ENCODE peak calls at places on chromosomes 1 and 21, in nine cellular contexts. I is ovary, X is tibial nerve, F is A549, V is K562, A is transverse colon, Z is sigmoid colon, D is suprapubic skin, G is SK-N-SH. C is an unnamed sample.

GRCh38 chr1:26961826-26962225 is 1.6 kb upstream of the KDF1 start:
- DNase-seq in I (no peak), X (no peak), F (peak; percentile 32), V (no peak), A (no peak), Z (no peak), D (no peak), G (no peak), C (no peak)

GRCh38 chr1:38028105-38028591 is 15.6 kb downstream of the UTP11 start:
- DNase-seq in I (no peak), X (no peak), F (no peak), V (no peak), A (no peak), Z (no peak), D (no peak), G (no peak), C (no peak)

GRCh38 chr1:9371951-9372350 is 79.3 kb downstream of the SPSB1 start:
- DNase-seq in I (no peak), X (no peak), F (no peak), V (no peak), A (peak; percentile 26), Z (no peak), D (no peak), G (no peak), C (no peak)

GRCh38 chr1:168488153-168488552 is 55.6 kb downstream of the XCL2 start:
- DNase-seq in I (peak; percentile 43), X (peak; percentile 79), F (no peak), V (no peak), A (no peak), Z (peak; percentile 86), D (peak; percentile 82), G (no peak), C (no peak)

GRCh38 chr1:155321577-155322497 is 1.1 kb downstream of the RUSC1 start:
- DNase-seq in I (peak; percentile 62), X (no peak), F (no peak), V (no peak), A (no peak), Z (peak; percentile 77), D (no peak), G (peak; percentile 22), C (no peak)

GRCh38 chr1:157695417-157695816 is 5.2 kb downstream of the FCRL3 start:
- DNase-seq in I (no peak), X (no peak), F (no peak), V (no peak), A (no peak), Z (no peak), D (no peak), G (no peak), C (no peak)

GRCh38 chr1:71089536-71090270 is 8.9 kb upstream of the ZRANB2 start:
- DNase-seq in I (no peak), X (no peak), F (no peak), V (no peak), A (no peak), Z (no peak), D (no peak), G (no peak), C (no peak)

GRCh38 chr1:13549521-13549920 is 34.1 kb upstream of the PDPN start:
- DNase-seq in I (no peak), X (no peak), F (no peak), V (no peak), A (no peak), Z (no peak), D (no peak), G (no peak), C (no peak)

GRCh38 chr1:28517649-28517999 is 11.8 kb downstream of the RCC1 start:
- DNase-seq in I (no peak), X (no peak), F (no peak), V (peak; percentile 52), A (no peak), Z (no peak), D (no peak), G (peak; percentile 43), C (no peak)

GRCh38 chr1:109089242-109090015 is 1.1 kb upstream of the TMEM167B start:
- DNase-seq in I (peak; percentile 49), X (no peak), F (peak; percentile 70), V (peak; percentile 95), A (peak; percentile 85), Z (peak; percentile 78), D (no peak), G (peak; percentile 55), C (no peak)

GRCh38 chr1:201709564-201710295 is 119.2 kb upstream of the IPO9 start:
- DNase-seq in I (peak; percentile 82), X (peak; percentile 74), F (peak; percentile 82), V (peak; percentile 79), A (peak; percentile 77), Z (peak; percentile 90), D (peak; percentile 88), G (peak; percentile 87), C (peak; percentile 61)

GRCh38 chr21:41168391-41169257 is 664 bp downstream of the BACE2 start:
- DNase-seq in I (peak; percentile 59), X (peak; percentile 60), F (peak; percentile 7), V (no peak), A (peak; percentile 63), Z (peak; percentile 90), D (no peak), G (peak; percentile 27), C (peak; percentile 87)

GRCh38 chr1:245583081-245583480 is 428.3 kb downstream of the KIF26B start:
- DNase-seq in I (no peak), X (no peak), F (no peak), V (no peak), A (no peak), Z (no peak), D (no peak), G (no peak), C (no peak)

GRCh38 chr1:231383159-231383855 is 38.8 kb downstream of the EGLN1 start:
- DNase-seq in I (no peak), X (no peak), F (no peak), V (no peak), A (no peak), Z (no peak), D (no peak), G (no peak), C (no peak)

GRCh38 chr1:204447220-204447619 is 35.6 kb upstream of the PPP1R15B start:
- DNase-seq in I (no peak), X (no peak), F (no peak), V (no peak), A (no peak), Z (no peak), D (no peak), G (no peak), C (no peak)

GRCh38 chr1:118322369-118322768 is 137.3 kb upstream of the SPAG17 start:
- DNase-seq in I (no peak), X (no peak), F (no peak), V (no peak), A (no peak), Z (no peak), D (no peak), G (no peak), C (no peak)

GRCh38 chr1:35502242-35502641 is 55.0 kb downstream of the KIAA0319L start:
- DNase-seq in I (no peak), X (no peak), F (no peak), V (no peak), A (no peak), Z (no peak), D (no peak), G (no peak), C (no peak)

GRCh38 chr1:63643926-63644325 is 50.7 kb downstream of the PGM1 start:
- DNase-seq in I (no peak), X (no peak), F (no peak), V (no peak), A (no peak), Z (no peak), D (no peak), G (no peak), C (no peak)

GRCh38 chr1:79161077-79161476 is 154.5 kb upstream of the ADGRL4 start:
- DNase-seq in I (no peak), X (no peak), F (no peak), V (no peak), A (no peak), Z (no peak), D (no peak), G (no peak), C (no peak)
- TF ChIP-seq EP300 in I (no peak), X (no peak), F (no peak), V (no peak), A (no peak), Z (no peak), D (no peak), G (peak; percentile 65), C (no peak)

GRCh38 chr1:54331091-54331772 is 75.0 kb downstream of the SSBP3 start:
- DNase-seq in I (no peak), X (no peak), F (no peak), V (no peak), A (no peak), Z (no peak), D (no peak), G (peak; percentile 65), C (no peak)

GRCh38 chr1:54334996-54335395 is 71.2 kb downstream of the SSBP3 start:
- DNase-seq in I (no peak), X (no peak), F (no peak), V (no peak), A (no peak), Z (no peak), D (no peak), G (no peak), C (peak; percentile 39)

GRCh38 chr1:54331843-54332688 is 74.1 kb downstream of the SSBP3 start:
- DNase-seq in I (no peak), X (no peak), F (no peak), V (no peak), A (no peak), Z (no peak), D (no peak), G (peak; percentile 59), C (no peak)

GRCh38 chr1:54335396-54336056 is 70.7 kb downstream of the SSBP3 start:
- DNase-seq in I (peak; percentile 71), X (peak; percentile 73), F (no peak), V (no peak), A (peak; percentile 48), Z (peak; percentile 90), D (no peak), G (no peak), C (peak; percentile 69)

GRCh38 chr1:54332781-54333585 is 73.2 kb downstream of the SSBP3 start:
- DNase-seq in I (peak; percentile 64), X (peak; percentile 29), F (no peak), V (no peak), A (no peak), Z (no peak), D (no peak), G (no peak), C (no peak)
- H3K4me1 ChIP-seq in I (peaks cover 74% of the 10 kb centered on the region), X (peaks cover 93% of the 10 kb centered on the region), F (no peaks in the 10 kb centered on the region), V (peaks cover 5% of the 10 kb centered on the region), A (peaks cover 86% of the 10 kb centered on the region), Z (peaks cover 92% of the 10 kb centered on the region), D (peaks cover 88% of the 10 kb centered on the region), G (peaks cover 77% of the 10 kb centered on the region), C (peaks cover 75% of the 10 kb centered on the region)

DNA sequence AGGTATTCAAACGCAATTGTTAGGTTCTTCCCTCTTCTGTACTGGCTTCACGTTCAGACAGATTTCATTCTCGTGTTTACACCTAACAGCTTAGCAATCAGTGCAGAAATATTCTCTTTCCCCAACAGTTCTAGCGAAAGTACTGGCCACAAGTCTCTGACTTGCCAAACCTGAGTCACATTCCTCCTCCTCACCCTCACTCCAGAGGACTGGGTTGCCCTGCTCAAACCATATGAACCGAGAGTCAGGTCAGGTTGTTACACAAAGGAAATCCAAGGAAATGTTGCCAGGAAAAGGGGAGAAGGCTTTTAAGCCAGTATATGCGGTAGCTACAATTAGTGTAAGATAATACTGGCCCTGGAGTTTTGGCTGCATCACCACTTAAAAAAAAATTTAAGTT is 282.5 kb downstream of the RGS7 start:
- DNase-seq in I (no peak), X (no peak), F (no peak), V (no peak), A (no peak), Z (no peak), D (no peak), G (no peak), C (no peak)
- TF ChIP-seq EP300 in I (no peak), X (no peak), F (no peak), V (no peak), A (no peak), Z (no peak), D (no peak), G (no peak), C (no peak)

GRCh38 chr1:110875216-110875731 is 2.3 kb downstream of the CD53 start:
- DNase-seq in I (no peak), X (no peak), F (no peak), V (peak; percentile 64), A (peak; percentile 57), Z (no peak), D (no peak), G (no peak), C (no peak)
- H3K4me1 ChIP-seq in I (no peaks in the 10 kb centered on the region), X (no peaks in the 10 kb centered on the region), F (no peaks in the 10 kb centered on the region), V (peaks cover 79% of the 10 kb centered on the region), A (no peaks in the 10 kb centered on the region), Z (no peaks in the 10 kb centered on the region), D (no peaks in the 10 kb centered on the region), G (no peaks in the 10 kb centered on the region), C (no peaks in the 10 kb centered on the region)

C was measured in upper lobe of left lung.